ENCODE peak calls at places on chromosome 20, in five cellular contexts. C, G, D, S and T are unnamed samples.
A peak's percentile ranks its signal among the peaks of the same experiment; 100 is the strongest.

GRCh38 chr20:46127396-46128010 is 9.4 kb downstream of the CD40 start:
- DNase-seq in G (no peak), C (no peak), S (no peak), D (peak; percentile 25), T (no peak)

GRCh38 chr20:25148181-25148981 is 47.1 kb upstream of the ENTPD6 start:
- DNase-seq in C (peak; percentile 22), S (no peak), G (peak; percentile 30), D (no peak), T (peak; percentile 8)

GRCh38 chr20:23350855-23351838 is 556 bp downstream of the NXT1 start:
- DNase-seq in D (no peak), S (peak; percentile 71), C (peak; percentile 40), G (peak; percentile 79), T (peak; percentile 40)

GRCh38 chr20:44123874-44124535 is 63.0 kb downstream of the JPH2 start:
- DNase-seq in D (no peak), G (no peak), C (no peak), S (no peak), T (no peak)

GRCh38 chr20:52179331-52180166 is 12.0 kb downstream of the ZFP64 start:
- DNase-seq in S (no peak), C (no peak), G (no peak), D (no peak), T (no peak)

GRCh38 chr20:44218441-44218840 is 7.9 kb upstream of the OSER1 start:
- DNase-seq in G (no peak), C (no peak), D (no peak), S (no peak), T (peak; percentile 48)

GRCh38 chr20:10927936-10928860 is 254.4 kb upstream of the JAG1 start:
- DNase-seq in C (no peak), D (no peak), G (peak; percentile 15), S (no peak), T (no peak)

GRCh38 chr20:10591956-10592521 is 81.8 kb downstream of the JAG1 start:
- DNase-seq in S (no peak), G (no peak), C (no peak), D (no peak), T (no peak)

GRCh38 chr20:39429716-39430115 is 467.6 kb downstream of the DHX35 start:
- DNase-seq in D (no peak), C (no peak), S (no peak), G (no peak), T (no peak)

GRCh38 chr20:51803157-51803854 is 985 bp upstream of the SALL4 start:
- DNase-seq in G (no peak), S (no peak), D (no peak), C (no peak), T (no peak)

GRCh38 chr20:15848126-15848525 is 725.1 kb downstream of the KIF16B start:
- DNase-seq in S (no peak), D (no peak), G (no peak), C (no peak), T (no peak)

GRCh38 chr20:51687071-51687470 is 81.1 kb downstream of the ATP9A start:
- DNase-seq in G (peak; percentile 65), C (no peak), D (no peak), S (no peak), T (no peak)

GRCh38 chr20:32878820-32879219 is 20.1 kb downstream of the EFCAB8 start:
- DNase-seq in D (no peak), C (no peak), S (no peak), G (no peak), T (no peak)

GRCh38 chr20:19185083-19185482 is 27.4 kb upstream of the SLC24A3 start:
- DNase-seq in C (no peak), D (no peak), S (no peak), G (no peak), T (no peak)

GRCh38 chr20:56916345-56916622 is 287.2 kb downstream of the TFAP2C start:
- DNase-seq in D (no peak), S (no peak), G (no peak), C (no peak), T (no peak)

GRCh38 chr20:9574182-9574581 is 59.8 kb downstream of the LAMP5 start:
- DNase-seq in D (no peak), G (no peak), C (no peak), S (no peak), T (no peak)

GRCh38 chr20:31951530-31952453 is at the start of gene PDRG1:
- DNase-seq in C (peak; percentile 91), G (peak; percentile 97), D (peak; percentile 96), S (peak; percentile 96), T (peak; percentile 93)

GRCh38 chr20:49811825-49812462 is 684 bp upstream of the SLC9A8 start:
- DNase-seq in D (no peak), C (no peak), S (no peak), G (peak; percentile 68), T (peak; percentile 4)

GRCh38 chr20:11906626-11907480 is 10.8 kb upstream of the BTBD3 start:
- DNase-seq in S (no peak), C (no peak), G (no peak), D (no peak), T (no peak)

GRCh38 chr20:46587986-46588385 is 37.5 kb upstream of the OCSTAMP start:
- DNase-seq in S (no peak), D (no peak), C (no peak), G (no peak), T (no peak)

GRCh38 chr20:50048420-50049166 is 64.4 kb downstream of the UBE2V1 start:
- DNase-seq in C (peak; percentile 16), S (no peak), D (no peak), G (no peak), T (no peak)

GRCh38 chr20:33023439-33024262 is 7.8 kb upstream of the BPIFB6 start:
- DNase-seq in D (no peak), C (no peak), S (peak; percentile 31), G (no peak), T (no peak)

GRCh38 chr20:49794336-49795124 is 18.1 kb upstream of the SLC9A8 start:
- DNase-seq in D (no peak), S (peak; percentile 40), C (no peak), G (no peak), T (no peak)

GRCh38 chr20:9068896-9069663 is at the start of gene PLCB4:
- DNase-seq in D (peak; percentile 64), G (peak; percentile 52), S (no peak), C (no peak), T (no peak)

GRCh38 chr20:32973077-32973717 is 31.0 kb downstream of the SUN5 start:
- DNase-seq in C (no peak), G (no peak), D (no peak), S (no peak), T (no peak)

DNA sequence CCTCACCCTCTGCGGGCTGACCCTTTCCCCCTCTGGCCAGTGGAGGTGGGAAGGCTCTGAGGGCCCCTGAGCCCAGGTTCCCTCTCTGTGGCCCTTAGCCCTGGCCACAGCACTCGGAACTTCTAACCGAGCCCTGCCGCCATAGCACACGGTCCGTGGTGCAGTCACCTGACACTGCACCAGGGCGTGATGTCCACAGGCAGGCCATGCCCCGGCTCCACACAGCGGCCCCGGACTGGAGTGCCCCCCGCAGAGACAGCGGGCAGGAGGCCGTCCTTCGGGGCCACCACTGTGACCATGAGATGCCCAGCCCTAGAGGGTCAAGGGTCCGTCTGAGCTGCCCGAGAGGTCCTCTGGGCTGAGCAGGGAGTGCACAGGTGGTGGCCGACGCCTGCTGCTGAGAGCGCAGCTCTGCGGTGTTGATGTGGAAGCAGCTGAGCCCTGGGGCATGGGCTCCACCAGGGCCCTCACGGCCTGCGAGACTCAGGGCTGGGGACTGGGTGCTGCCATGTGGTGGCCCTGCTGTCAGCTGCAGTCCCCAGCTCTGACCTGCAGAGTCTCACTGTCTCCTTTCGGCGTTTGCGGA is 11.2 kb upstream of the BHLHE23 start:
- DNase-seq in C (no peak), G (no peak), D (no peak), S (peak; percentile 46), T (no peak)
- H3K4me3 ChIP-seq in C (no peak overlapping the region), G (no peak overlapping the region), D (no peak overlapping the region), S (no peak overlapping the region), T (no peak overlapping the region)

DNA sequence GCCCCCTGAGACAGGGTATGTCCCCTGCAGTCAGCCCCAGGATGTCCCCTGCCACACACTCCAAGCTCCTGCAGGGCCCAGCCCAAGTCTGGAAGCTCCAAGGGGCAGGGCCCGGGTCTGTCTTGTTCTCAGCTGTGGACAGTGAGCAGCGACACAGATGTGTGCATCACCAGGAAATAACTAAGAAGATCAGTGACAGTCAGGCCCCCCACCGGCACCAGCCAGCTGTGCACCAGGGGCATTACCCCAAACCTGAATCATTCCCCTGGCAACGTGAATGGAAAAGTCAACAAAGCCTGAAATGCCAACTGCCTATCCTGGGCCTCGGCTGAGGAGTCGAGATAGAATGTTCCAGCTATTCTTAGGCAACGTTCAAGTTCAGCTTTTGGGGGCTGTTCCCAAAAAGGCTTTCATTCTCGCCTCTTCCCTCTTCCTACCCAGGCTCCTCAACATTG is 105.0 kb downstream of the PREX1 start:
- DNase-seq in C (no peak), G (peak; percentile 45), D (no peak), S (no peak), T (no peak)
- H3K4me3 ChIP-seq in C (no peak overlapping the region), G (no peak overlapping the region), D (no peak overlapping the region), S (no peak overlapping the region), T (no peak overlapping the region)

DNA sequence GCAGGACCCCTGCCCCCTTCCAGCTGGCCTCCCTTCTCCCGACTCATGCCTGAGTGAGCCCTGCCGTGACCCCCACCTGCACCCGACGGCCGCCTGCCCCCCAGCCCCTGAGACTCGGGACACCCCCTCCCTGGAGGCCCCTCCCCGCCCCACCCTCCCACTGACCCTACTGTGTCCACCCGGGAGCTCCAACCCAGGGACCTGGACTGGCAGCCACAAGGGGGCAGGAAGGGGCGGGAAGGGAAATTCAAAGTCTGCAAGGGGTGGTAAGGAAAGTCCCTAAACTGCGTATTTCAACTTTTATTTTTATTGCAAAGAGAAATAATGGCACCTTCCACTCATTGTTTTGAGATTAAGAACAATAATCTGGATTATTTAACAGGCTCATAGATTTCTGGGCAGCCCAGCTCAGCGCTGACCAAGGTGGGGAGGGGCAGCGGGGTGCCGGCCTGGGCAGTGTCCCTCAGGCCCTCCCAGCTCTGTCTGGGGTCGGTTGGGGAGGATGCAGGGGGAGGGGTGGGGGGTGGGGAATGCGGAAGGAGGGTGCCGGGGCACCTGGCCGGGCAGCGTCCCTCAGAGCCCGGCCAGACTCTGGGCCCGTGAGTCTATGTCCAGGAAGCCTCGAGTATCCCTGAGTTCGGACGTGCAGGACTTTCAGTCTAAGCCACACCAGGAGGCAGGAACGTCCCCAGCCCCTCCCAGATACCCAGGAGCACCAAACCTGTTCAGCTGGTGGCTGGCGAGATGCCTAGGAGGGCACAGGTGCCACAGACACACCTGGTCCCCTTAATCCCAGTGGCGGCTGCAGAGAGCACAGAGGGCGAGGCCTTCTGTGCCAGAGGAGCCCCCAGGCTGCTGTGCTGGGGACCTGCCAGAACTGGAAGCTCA is 1.3 kb upstream of the PTK6 start:
- DNase-seq in C (no peak), D (peak; percentile 91), S (no peak), G (peak; percentile 60), T (peak; percentile 44)
- H3K4me3 ChIP-seq in C (peak overlapping the region; percentile 48), D (peak overlapping the region; percentile 37), S (peak overlapping the region; percentile 46), G (peak overlapping the region; percentile 52), T (no peak overlapping the region)

DNA sequence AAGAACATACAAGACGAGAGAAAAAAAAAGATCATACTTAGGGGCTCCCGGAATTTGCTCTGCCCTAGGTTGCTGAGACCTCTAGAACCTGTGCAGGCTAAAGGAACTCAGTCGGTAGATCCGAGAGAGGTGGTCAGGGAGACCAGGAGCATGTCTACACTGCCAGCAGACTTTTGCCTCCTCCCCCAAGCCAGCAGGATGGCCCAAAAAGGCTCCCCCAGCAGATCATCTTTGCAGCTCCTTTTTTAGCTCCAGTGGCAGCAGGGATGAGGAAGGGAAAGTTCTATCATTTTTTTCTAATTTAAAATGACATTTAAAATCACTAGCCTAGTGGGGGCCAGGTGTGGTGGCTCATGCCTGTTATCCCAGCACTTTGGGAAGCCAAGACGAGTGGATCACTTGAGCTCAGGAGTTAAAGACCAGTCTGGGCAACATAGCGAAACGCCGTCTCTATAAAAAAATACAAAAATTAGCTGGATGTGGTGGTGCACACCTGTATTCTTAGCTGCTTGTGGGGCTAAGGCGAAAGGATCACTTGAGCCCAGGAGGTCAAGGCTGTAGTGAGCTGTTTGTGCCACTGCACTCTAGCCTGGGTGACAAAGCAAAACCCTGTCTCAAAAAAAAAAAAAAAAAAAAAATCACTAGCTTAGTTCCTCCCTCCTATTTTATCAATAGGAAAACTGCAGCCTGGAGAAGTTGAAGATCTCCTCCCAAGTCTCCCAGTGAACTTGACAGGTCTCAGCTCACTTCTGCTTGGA is 69.3 kb upstream of the MYL9 start:
- DNase-seq in G (no peak), D (no peak), C (no peak), S (no peak), T (no peak)
- H3K4me3 ChIP-seq in G (no peak overlapping the region), D (peak overlapping the region; percentile 37), C (no peak overlapping the region), S (no peak overlapping the region), T (peak overlapping the region; percentile 41)